ENCODE peak calls at places on chromosomes 3 and 15, in nine cellular contexts. I, L, D, S, Y, T, Q, X and W are unnamed samples.
A peak's percentile ranks its signal among the peaks of the same experiment; 100 is the strongest.

GRCh38 chr15:76191539-76192244 is 119.6 kb downstream of the ETFA start:
- DNase-seq in L (no peak), D (no peak), S (no peak), I (no peak), Y (no peak), X (no peak), Q (no peak), T (no peak), W (no peak)

GRCh38 chr3:45783667-45784066 is 12.7 kb downstream of the SLC6A20 start:
- DNase-seq in Y (no peak), D (peak; percentile 33), S (no peak), Q (no peak), L (no peak), X (no peak), T (no peak), I (no peak), W (no peak)

GRCh38 chr15:25062551-25063430 is 108.0 kb downstream of the SNRPN start:
- DNase-seq in L (no peak), D (no peak), I (no peak), X (no peak), Y (no peak), Q (no peak), T (no peak), S (no peak), W (no peak)

GRCh38 chr3:133949438-133949837 is 53.8 kb upstream of the RAB6B start:
- DNase-seq in L (no peak), I (peak; percentile 29), Y (no peak), Q (no peak), S (no peak), T (no peak), D (no peak), X (no peak), W (no peak)

GRCh38 chr3:197670361-197670760 is 66.3 kb downstream of the RUBCN start:
- DNase-seq in I (no peak), T (no peak), Q (no peak), Y (no peak), D (no peak), L (no peak), S (no peak), X (no peak), W (no peak)

GRCh38 chr3:112847692-112848091 is 1.0 kb upstream of the CD200R1L start:
- DNase-seq in X (no peak), Q (no peak), D (no peak), T (no peak), I (peak; percentile 18), L (no peak), Y (peak; percentile 43), S (no peak), W (peak; percentile 40)

GRCh38 chr3:128624526-128625138 is 26.0 kb downstream of the RPN1 start:
- DNase-seq in T (no peak), X (no peak), I (no peak), D (no peak), S (no peak), Y (no peak), L (no peak), Q (no peak), W (no peak)

GRCh38 chr3:141397996-141398395 is 29.7 kb downstream of the ZBTB38 start:
- DNase-seq in L (no peak), X (no peak), Y (no peak), D (no peak), Q (no peak), S (no peak), T (no peak), I (no peak), W (no peak)

GRCh38 chr15:79032656-79033055 is 57.9 kb downstream of the RASGRF1 start:
- DNase-seq in T (no peak), I (no peak), L (no peak), S (no peak), Y (no peak), X (no peak), D (no peak), Q (no peak), W (no peak)

GRCh38 chr15:90681480-90681879 is 35.7 kb upstream of the BLM start:
- DNase-seq in L (peak; percentile 83), I (peak; percentile 98), Y (no peak), Q (no peak), T (no peak), X (no peak), S (peak; percentile 94), D (no peak), W (peak; percentile 92)

GRCh38 chr3:142225885-142226215 is 465 bp upstream of the GK5 start:
- DNase-seq in X (no peak), T (no peak), Y (no peak), Q (no peak), L (no peak), S (no peak), I (no peak), D (no peak), W (no peak)

GRCh38 chr3:150384517-150385212 is 23.4 kb upstream of the TSC22D2 start:
- DNase-seq in T (no peak), S (no peak), X (peak; percentile 78), I (no peak), Y (peak; percentile 83), Q (peak; percentile 4), D (peak; percentile 73), L (peak; percentile 87), W (no peak)

GRCh38 chr3:149414557-149415231 is 37.2 kb upstream of the TM4SF1 start:
- DNase-seq in S (no peak), Y (no peak), T (no peak), D (no peak), X (no peak), I (no peak), L (no peak), Q (no peak), W (no peak)

GRCh38 chr3:37768107-37768809 is 93.4 kb upstream of the CTDSPL start:
- DNase-seq in Y (no peak), S (no peak), L (peak; percentile 44), X (no peak), I (no peak), T (no peak), Q (no peak), D (no peak), W (peak; percentile 59)

GRCh38 chr15:82641129-82641798 is 5.9 kb downstream of the CPEB1 start:
- DNase-seq in I (no peak), X (no peak), S (no peak), L (no peak), Q (no peak), T (peak; percentile 2), D (no peak), Y (no peak), W (no peak)

GRCh38 chr3:158912188-158912587 is 110.3 kb downstream of the MFSD1 start:
- DNase-seq in D (no peak), S (peak; percentile 32), Q (no peak), X (no peak), Y (no peak), I (peak; percentile 41), T (no peak), L (no peak), W (no peak)

GRCh38 chr3:56302417-56302816 is 165.8 kb downstream of the ERC2 start:
- DNase-seq in Q (no peak), D (no peak), X (no peak), T (no peak), S (peak; percentile 16), L (no peak), I (peak; percentile 5), Y (peak; percentile 46), W (no peak)

GRCh38 chr15:40958146-40958545 is 4.9 kb downstream of the CHAC1 start:
- DNase-seq in L (no peak), Y (no peak), T (no peak), I (no peak), S (no peak), D (no peak), Q (no peak), X (no peak), W (no peak)

GRCh38 chr3:71366991-71367604 is 216.4 kb downstream of the FOXP1 start:
- DNase-seq in D (no peak), X (no peak), L (no peak), Q (no peak), T (no peak), I (no peak), S (no peak), Y (no peak), W (no peak)

GRCh38 chr3:124092811-124093210 is 100.9 kb upstream of the ROPN1 start:
- DNase-seq in X (no peak), T (no peak), I (peak; percentile 81), D (no peak), S (no peak), L (peak; percentile 21), Q (no peak), Y (no peak), W (peak; percentile 29)

GRCh38 chr3:48119495-48120193 is 68.6 kb downstream of the CDC25A start:
- DNase-seq in D (no peak), X (no peak), Y (no peak), T (no peak), L (no peak), I (peak; percentile 62), Q (no peak), S (no peak), W (no peak)

GRCh38 chr15:58269455-58270414 is 131.6 kb downstream of the AQP9 start:
- DNase-seq in X (peak; percentile 55), Q (no peak), S (peak; percentile 62), T (peak; percentile 25), D (peak; percentile 63), Y (peak; percentile 60), L (peak; percentile 86), I (peak; percentile 60), W (peak; percentile 48)

GRCh38 chr15:43851251-43851650 is 24.4 kb downstream of the WDR76 start:
- DNase-seq in Q (no peak), D (no peak), X (no peak), L (no peak), S (no peak), T (no peak), I (no peak), Y (no peak), W (no peak)